ENCODE peak calls at places on chromosomes 7 and 10, in four cellular contexts. One of them, this sample, is unnamed.

GRCh38 chr7:23020742-23021401 is 6.9 kb upstream of the HYCC1 start:
- DNase-seq in nephron progenitor cell: no peak
- DNase-seq in cardiac muscle cell: peak
- DNase-seq in GM23248: peak
- DNase-seq in this sample: no peak

GRCh38 chr7:1318661-1319060 is 86.0 kb downstream of the UNCX start:
- DNase-seq in nephron progenitor cell: no peak
- DNase-seq in cardiac muscle cell: no peak
- DNase-seq in GM23248: no peak
- DNase-seq in this sample: no peak

GRCh38 chr10:70174058-70174741 is 3.9 kb upstream of the SAR1A start:
- DNase-seq in nephron progenitor cell: no peak
- DNase-seq in cardiac muscle cell: no peak
- DNase-seq in GM23248: no peak
- DNase-seq in this sample: no peak

GRCh38 chr10:97664282-97664850 is 22.7 kb downstream of the AVPI1 start:
- DNase-seq in nephron progenitor cell: no peak
- DNase-seq in cardiac muscle cell: peak
- DNase-seq in GM23248: no peak
- DNase-seq in this sample: no peak

GRCh38 chr7:27198138-27198841 is 1.6 kb downstream of the HOXA13 start:
- DNase-seq in nephron progenitor cell: no peak
- DNase-seq in cardiac muscle cell: no peak
- DNase-seq in GM23248: no peak
- DNase-seq in this sample: no peak

GRCh38 chr10:89347706-89348457 is 20.1 kb downstream of the IFIT3 start:
- DNase-seq in nephron progenitor cell: peak
- DNase-seq in cardiac muscle cell: peak
- DNase-seq in GM23248: no peak
- DNase-seq in this sample: no peak

GRCh38 chr10:12588091-12588850 is 238.9 kb downstream of the CAMK1D start:
- DNase-seq in nephron progenitor cell: no peak
- DNase-seq in cardiac muscle cell: no peak
- DNase-seq in GM23248: peak
- DNase-seq in this sample: no peak

GRCh38 chr7:135300913-135301765 is 67.5 kb downstream of the STRA8 start:
- DNase-seq in nephron progenitor cell: no peak
- DNase-seq in cardiac muscle cell: peak
- DNase-seq in GM23248: peak
- DNase-seq in this sample: no peak

GRCh38 chr10:14477408-14477710 is 146.6 kb upstream of the FRMD4A start:
- DNase-seq in nephron progenitor cell: no peak
- DNase-seq in cardiac muscle cell: peak
- DNase-seq in GM23248: peak
- DNase-seq in this sample: no peak

GRCh38 chr7:99098824-99099498 is 44.9 kb downstream of the SMURF1 start:
- DNase-seq in nephron progenitor cell: no peak
- DNase-seq in cardiac muscle cell: peak
- DNase-seq in GM23248: peak
- DNase-seq in this sample: no peak

GRCh38 chr10:122980209-122981065 is at the start of gene PSTK:
- DNase-seq in nephron progenitor cell: peak
- DNase-seq in cardiac muscle cell: peak
- DNase-seq in GM23248: peak
- DNase-seq in this sample: peak

GRCh38 chr7:157271991-157272324 is 64.8 kb upstream of the DNAJB6 start:
- DNase-seq in nephron progenitor cell: no peak
- DNase-seq in cardiac muscle cell: peak
- DNase-seq in GM23248: peak
- DNase-seq in this sample: peak

GRCh38 chr10:29648114-29648982 is 13.6 kb upstream of the SVIL start:
- DNase-seq in nephron progenitor cell: no peak
- DNase-seq in cardiac muscle cell: peak
- DNase-seq in GM23248: peak
- DNase-seq in this sample: no peak

GRCh38 chr10:21721000-21721670 is 187.1 kb downstream of the MLLT10 start:
- DNase-seq in nephron progenitor cell: no peak
- DNase-seq in cardiac muscle cell: no peak
- DNase-seq in GM23248: peak
- DNase-seq in this sample: no peak

GRCh38 chr7:84297606-84298005 is 103.0 kb upstream of the SEMA3A start:
- DNase-seq in nephron progenitor cell: no peak
- DNase-seq in cardiac muscle cell: no peak
- DNase-seq in GM23248: no peak
- DNase-seq in this sample: no peak

GRCh38 chr10:20215547-20216152 is 399.4 kb downstream of the PLXDC2 start:
- DNase-seq in nephron progenitor cell: no peak
- DNase-seq in cardiac muscle cell: no peak
- DNase-seq in GM23248: no peak
- DNase-seq in this sample: no peak

GRCh38 chr7:90625562-90625961 is 29.4 kb downstream of the CDK14 start:
- DNase-seq in nephron progenitor cell: no peak
- DNase-seq in cardiac muscle cell: peak
- DNase-seq in GM23248: peak
- DNase-seq in this sample: peak

GRCh38 chr7:53984776-53985175 is 557.4 kb upstream of the VSTM2A start:
- DNase-seq in nephron progenitor cell: no peak
- DNase-seq in cardiac muscle cell: no peak
- DNase-seq in GM23248: no peak
- DNase-seq in this sample: no peak

GRCh38 chr10:89471110-89471814 is 56.9 kb downstream of the IFIT5 start:
- DNase-seq in nephron progenitor cell: no peak
- DNase-seq in cardiac muscle cell: peak
- DNase-seq in GM23248: peak
- DNase-seq in this sample: no peak

GRCh38 chr7:136528329-136528728 is 340.1 kb upstream of the CHRM2 start:
- DNase-seq in nephron progenitor cell: no peak
- DNase-seq in cardiac muscle cell: peak
- DNase-seq in GM23248: peak
- DNase-seq in this sample: peak

This sample was measured in SJCRH30.